ENCODE peak calls at places on chromosomes 7 and 10, in ten cellular contexts. One of them, this sample, is unnamed.

GRCh38 chr7:94405506-94405905 is 10.8 kb downstream of the COL1A2 start:
- DNase-seq in K562: no peak
- DNase-seq in body of pancreas: no peak
- DNase-seq in A549: no peak
- DNase-seq in uterus: no peak
- DNase-seq in HCT116: no peak
- DNase-seq in stomach: no peak
- DNase-seq in lower leg skin: no peak
- DNase-seq in suprapubic skin: no peak
- DNase-seq in HepG2: no peak
- DNase-seq in this sample: no peak

GRCh38 chr7:138982204-138982623 is 1.0 kb upstream of the KIAA1549 start:
- DNase-seq in K562: no peak
- DNase-seq in body of pancreas: no peak
- DNase-seq in A549: peak
- DNase-seq in uterus: no peak
- DNase-seq in HCT116: no peak
- DNase-seq in stomach: no peak
- DNase-seq in lower leg skin: no peak
- DNase-seq in suprapubic skin: no peak
- DNase-seq in HepG2: no peak
- DNase-seq in this sample: no peak

GRCh38 chr7:5477723-5478531 is 54.3 kb upstream of the TNRC18 start:
- DNase-seq in K562: no peak
- DNase-seq in body of pancreas: no peak
- DNase-seq in A549: no peak
- DNase-seq in uterus: no peak
- DNase-seq in HCT116: no peak
- DNase-seq in stomach: no peak
- DNase-seq in lower leg skin: no peak
- DNase-seq in suprapubic skin: no peak
- DNase-seq in HepG2: no peak
- DNase-seq in this sample: peak

GRCh38 chr7:133481676-133482075 is 228.8 kb downstream of the EXOC4 start:
- DNase-seq in K562: peak
- DNase-seq in body of pancreas: no peak
- DNase-seq in A549: peak
- DNase-seq in uterus: no peak
- DNase-seq in HCT116: no peak
- DNase-seq in stomach: no peak
- DNase-seq in lower leg skin: no peak
- DNase-seq in suprapubic skin: no peak
- DNase-seq in HepG2: no peak
- DNase-seq in this sample: no peak

GRCh38 chr7:104891949-104892348 is 122.1 kb upstream of the KMT2E start:
- DNase-seq in K562: no peak
- DNase-seq in body of pancreas: no peak
- DNase-seq in A549: no peak
- DNase-seq in uterus: no peak
- DNase-seq in HCT116: no peak
- DNase-seq in stomach: no peak
- DNase-seq in lower leg skin: no peak
- DNase-seq in suprapubic skin: no peak
- DNase-seq in HepG2: no peak
- DNase-seq in this sample: no peak

GRCh38 chr7:73728551-73728950 is 9.1 kb upstream of the STX1A start:
- DNase-seq in K562: no peak
- DNase-seq in body of pancreas: no peak
- DNase-seq in A549: no peak
- DNase-seq in uterus: no peak
- DNase-seq in HCT116: no peak
- DNase-seq in stomach: no peak
- DNase-seq in lower leg skin: no peak
- DNase-seq in suprapubic skin: no peak
- DNase-seq in HepG2: no peak
- DNase-seq in this sample: no peak

GRCh38 chr7:115056019-115056418 is 134.1 kb downstream of the MDFIC start:
- DNase-seq in K562: no peak
- DNase-seq in body of pancreas: no peak
- DNase-seq in A549: no peak
- DNase-seq in uterus: no peak
- DNase-seq in HCT116: no peak
- DNase-seq in stomach: no peak
- DNase-seq in lower leg skin: no peak
- DNase-seq in suprapubic skin: no peak
- DNase-seq in HepG2: no peak
- DNase-seq in this sample: no peak

GRCh38 chr10:22503315-22504090 is 158.2 kb downstream of the SPAG6 start:
- DNase-seq in K562: peak
- DNase-seq in body of pancreas: no peak
- DNase-seq in A549: no peak
- DNase-seq in uterus: no peak
- DNase-seq in HCT116: no peak
- DNase-seq in stomach: no peak
- DNase-seq in lower leg skin: no peak
- DNase-seq in suprapubic skin: no peak
- DNase-seq in HepG2: no peak
- DNase-seq in this sample: no peak

GRCh38 chr7:133675510-133676218 is 422.8 kb downstream of the EXOC4 start:
- DNase-seq in K562: no peak
- DNase-seq in body of pancreas: no peak
- DNase-seq in A549: no peak
- DNase-seq in uterus: no peak
- DNase-seq in HCT116: no peak
- DNase-seq in stomach: no peak
- DNase-seq in lower leg skin: no peak
- DNase-seq in suprapubic skin: no peak
- DNase-seq in HepG2: no peak
- DNase-seq in this sample: no peak

GRCh38 chr10:106942035-106942662 is 222.4 kb downstream of the SORCS1 start:
- DNase-seq in K562: peak
- DNase-seq in body of pancreas: no peak
- DNase-seq in A549: peak
- DNase-seq in uterus: no peak
- DNase-seq in HCT116: no peak
- DNase-seq in stomach: no peak
- DNase-seq in lower leg skin: no peak
- DNase-seq in suprapubic skin: no peak
- DNase-seq in HepG2: no peak
- DNase-seq in this sample: peak

GRCh38 chr10:102646610-102647432 is 2.5 kb downstream of the TRIM8 start:
- DNase-seq in K562: no peak
- DNase-seq in body of pancreas: peak
- DNase-seq in A549: no peak
- DNase-seq in uterus: no peak
- DNase-seq in HCT116: peak
- DNase-seq in stomach: peak
- DNase-seq in lower leg skin: no peak
- DNase-seq in suprapubic skin: no peak
- DNase-seq in HepG2: no peak
- DNase-seq in this sample: peak

GRCh38 chr10:30231071-30231652 is 117.9 kb downstream of the MTPAP start:
- DNase-seq in K562: no peak
- DNase-seq in body of pancreas: no peak
- DNase-seq in A549: no peak
- DNase-seq in uterus: no peak
- DNase-seq in HCT116: no peak
- DNase-seq in stomach: no peak
- DNase-seq in lower leg skin: no peak
- DNase-seq in suprapubic skin: no peak
- DNase-seq in HepG2: peak
- DNase-seq in this sample: no peak

GRCh38 chr7:106644999-106645398 is 16.0 kb downstream of the CCDC71L start:
- DNase-seq in K562: no peak
- DNase-seq in body of pancreas: no peak
- DNase-seq in A549: no peak
- DNase-seq in uterus: no peak
- DNase-seq in HCT116: no peak
- DNase-seq in stomach: no peak
- DNase-seq in lower leg skin: no peak
- DNase-seq in suprapubic skin: no peak
- DNase-seq in HepG2: no peak
- DNase-seq in this sample: no peak

GRCh38 chr10:26960308-26960707 is 99.5 kb upstream of the ABI1 start:
- DNase-seq in K562: no peak
- DNase-seq in body of pancreas: no peak
- DNase-seq in A549: no peak
- DNase-seq in uterus: no peak
- DNase-seq in HCT116: no peak
- DNase-seq in stomach: no peak
- DNase-seq in lower leg skin: no peak
- DNase-seq in suprapubic skin: no peak
- DNase-seq in HepG2: no peak
- DNase-seq in this sample: no peak

GRCh38 chr10:69629897-69630650 is at the start of gene FAM241B:
- DNase-seq in K562: peak
- DNase-seq in body of pancreas: peak
- DNase-seq in A549: peak
- DNase-seq in uterus: peak
- DNase-seq in HCT116: peak
- DNase-seq in stomach: peak
- DNase-seq in lower leg skin: peak
- DNase-seq in suprapubic skin: no peak
- DNase-seq in HepG2: no peak
- DNase-seq in this sample: peak

GRCh38 chr10:99685232-99686041 is 26.1 kb downstream of the ENTPD7 start:
- DNase-seq in K562: peak
- DNase-seq in body of pancreas: no peak
- DNase-seq in A549: no peak
- DNase-seq in uterus: no peak
- DNase-seq in HCT116: no peak
- DNase-seq in stomach: no peak
- DNase-seq in lower leg skin: no peak
- DNase-seq in suprapubic skin: no peak
- DNase-seq in HepG2: no peak
- DNase-seq in this sample: no peak

GRCh38 chr7:29987821-29988317 is 1.7 kb downstream of the SCRN1 start:
- DNase-seq in K562: no peak
- DNase-seq in body of pancreas: peak
- DNase-seq in A549: peak
- DNase-seq in uterus: no peak
- DNase-seq in HCT116: peak
- DNase-seq in stomach: no peak
- DNase-seq in lower leg skin: no peak
- DNase-seq in suprapubic skin: no peak
- DNase-seq in HepG2: peak
- DNase-seq in this sample: no peak

GRCh38 chr7:35992436-35992835 is 160.6 kb upstream of the EEPD1 start:
- DNase-seq in K562: no peak
- DNase-seq in body of pancreas: no peak
- DNase-seq in A549: no peak
- DNase-seq in uterus: no peak
- DNase-seq in HCT116: no peak
- DNase-seq in stomach: no peak
- DNase-seq in lower leg skin: no peak
- DNase-seq in suprapubic skin: no peak
- DNase-seq in HepG2: no peak
- DNase-seq in this sample: no peak

GRCh38 chr10:110872145-110872983 is 636 bp downstream of the PDCD4 start:
- DNase-seq in K562: peak
- DNase-seq in body of pancreas: peak
- DNase-seq in A549: peak
- DNase-seq in uterus: peak
- DNase-seq in HCT116: no peak
- DNase-seq in stomach: peak
- DNase-seq in lower leg skin: peak
- DNase-seq in suprapubic skin: peak
- DNase-seq in HepG2: peak
- DNase-seq in this sample: peak
- TF ChIP-seq POLR2A in K562: no peak
- TF ChIP-seq POLR2A in body of pancreas: peak
- TF ChIP-seq POLR2A in A549: peak
- TF ChIP-seq POLR2A in uterus: peak
- TF ChIP-seq POLR2A in HCT116: no peak
- TF ChIP-seq POLR2A in stomach: no peak
- TF ChIP-seq POLR2A in lower leg skin: no peak
- TF ChIP-seq POLR2A in suprapubic skin: peak
- TF ChIP-seq POLR2A in HepG2: no peak
- TF ChIP-seq POLR2A in this sample: peak

GRCh38 chr7:131255242-131255641 is 72.4 kb upstream of the MKLN1 start:
- DNase-seq in K562: no peak
- DNase-seq in body of pancreas: no peak
- DNase-seq in A549: no peak
- DNase-seq in uterus: no peak
- DNase-seq in HCT116: peak
- DNase-seq in stomach: no peak
- DNase-seq in lower leg skin: no peak
- DNase-seq in suprapubic skin: no peak
- DNase-seq in HepG2: no peak
- DNase-seq in this sample: no peak
- TF ChIP-seq POLR2A in K562: no peak
- TF ChIP-seq POLR2A in body of pancreas: no peak
- TF ChIP-seq POLR2A in A549: no peak
- TF ChIP-seq POLR2A in uterus: no peak
- TF ChIP-seq POLR2A in HCT116: no peak
- TF ChIP-seq POLR2A in stomach: no peak
- TF ChIP-seq POLR2A in lower leg skin: no peak
- TF ChIP-seq POLR2A in suprapubic skin: no peak
- TF ChIP-seq POLR2A in HepG2: no peak
- TF ChIP-seq POLR2A in this sample: no peak

DNA sequence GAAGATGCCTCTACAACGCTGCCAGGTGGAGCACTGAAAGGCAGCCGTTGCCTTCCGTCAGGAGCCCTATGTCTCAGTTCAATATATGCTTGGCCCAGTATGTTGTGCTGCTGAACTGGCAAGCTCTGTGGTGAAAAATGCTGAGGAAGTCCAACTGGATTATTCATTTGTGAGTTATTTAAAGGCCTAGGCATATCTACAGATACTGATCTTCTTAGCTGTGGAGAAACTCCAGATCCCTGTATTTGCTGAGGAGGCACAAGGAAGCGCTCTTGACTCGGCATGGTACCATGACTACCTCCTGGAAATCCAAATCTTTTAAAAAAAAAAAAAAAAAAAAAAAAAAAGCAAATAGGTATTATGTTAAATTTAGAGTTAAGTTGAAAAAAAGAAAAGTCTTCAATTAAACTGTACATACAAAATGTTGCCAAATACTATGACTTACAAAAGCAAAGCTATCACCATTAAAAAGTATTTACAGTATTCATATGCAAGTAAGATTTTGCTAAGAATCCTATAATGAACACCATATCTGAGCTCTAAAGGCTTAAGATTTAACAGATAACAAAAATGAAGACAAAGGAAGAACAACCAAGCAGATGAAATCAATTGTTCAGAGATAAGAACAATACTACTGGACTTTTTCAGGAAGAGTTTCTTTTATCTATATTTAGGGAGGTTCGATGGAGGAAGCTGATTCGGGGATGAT is 152.4 kb downstream of the GALNT11 start:
- DNase-seq in K562: no peak
- DNase-seq in body of pancreas: no peak
- DNase-seq in A549: no peak
- DNase-seq in uterus: no peak
- DNase-seq in HCT116: no peak
- DNase-seq in stomach: no peak
- DNase-seq in lower leg skin: no peak
- DNase-seq in suprapubic skin: no peak
- DNase-seq in HepG2: no peak
- DNase-seq in this sample: no peak
- TF ChIP-seq POLR2A in K562: no peak
- TF ChIP-seq POLR2A in body of pancreas: no peak
- TF ChIP-seq POLR2A in A549: no peak
- TF ChIP-seq POLR2A in uterus: no peak
- TF ChIP-seq POLR2A in HCT116: no peak
- TF ChIP-seq POLR2A in stomach: no peak
- TF ChIP-seq POLR2A in lower leg skin: no peak
- TF ChIP-seq POLR2A in suprapubic skin: no peak
- TF ChIP-seq POLR2A in HepG2: no peak
- TF ChIP-seq POLR2A in this sample: no peak

GRCh38 chr10:89341136-89341535 is 13.3 kb downstream of the IFIT3 start:
- DNase-seq in K562: no peak
- DNase-seq in body of pancreas: no peak
- DNase-seq in A549: no peak
- DNase-seq in uterus: no peak
- DNase-seq in HCT116: no peak
- DNase-seq in stomach: no peak
- DNase-seq in lower leg skin: no peak
- DNase-seq in suprapubic skin: no peak
- DNase-seq in HepG2: no peak
- DNase-seq in this sample: no peak
- TF ChIP-seq POLR2A in K562: no peak
- TF ChIP-seq POLR2A in body of pancreas: no peak
- TF ChIP-seq POLR2A in A549: no peak
- TF ChIP-seq POLR2A in uterus: no peak
- TF ChIP-seq POLR2A in HCT116: no peak
- TF ChIP-seq POLR2A in stomach: no peak
- TF ChIP-seq POLR2A in lower leg skin: no peak
- TF ChIP-seq POLR2A in suprapubic skin: no peak
- TF ChIP-seq POLR2A in HepG2: no peak
- TF ChIP-seq POLR2A in this sample: no peak